ENCODE peak calls at places on chromosomes 6 and 20, in ten cellular contexts. P is A549, Q is Kasumi-1, E is iPS-NIHi11, L is G401, K is brain microvascular endothelial cell, I is activated T-cell treated with anti-CD3 and anti-CD28 coated beads for 1 hour, A is GM23338, R is choroid plexus epithelial cell, Y is T-helper 2 cell. C is an unnamed sample.

GRCh38 chr6:11971154-11971553 is 41.0 kb upstream of the HIVEP1 start:
- DNase-seq in K (peak), I (no peak), E (no peak), L (no peak), A (no peak), Y (no peak), R (peak), Q (no peak), P (no peak), C (no peak)

GRCh38 chr6:11648436-11648775 is 110.9 kb downstream of the TMEM170B start:
- DNase-seq in L (no peak), Y (no peak), A (no peak), E (no peak), I (no peak), R (no peak), Q (no peak), K (no peak), P (no peak), C (no peak)

GRCh38 chr6:77450924-77451323 is 12.4 kb downstream of the HTR1B start:
- DNase-seq in Y (no peak), A (no peak), P (no peak), K (no peak), E (no peak), I (no peak), L (no peak), Q (no peak), R (peak), C (no peak)

GRCh38 chr6:163392533-163392932 is 22.0 kb upstream of the QKI start:
- DNase-seq in R (peak), K (peak), L (no peak), Y (no peak), I (no peak), Q (no peak), A (no peak), P (no peak), E (no peak), C (peak)

GRCh38 chr20:8223096-8223870 is 91.2 kb downstream of the PLCB1 start:
- DNase-seq in A (no peak), E (no peak), P (peak), I (no peak), L (no peak), K (peak), R (peak), Q (no peak), Y (no peak), C (no peak)

GRCh38 chr20:1338096-1338495 is 9.2 kb upstream of the SDCBP2 start:
- DNase-seq in R (no peak), I (no peak), Y (no peak), K (no peak), P (no peak), Q (no peak), A (no peak), L (no peak), E (no peak), C (no peak)

GRCh38 chr20:47011984-47012383 is 117.3 kb downstream of the EYA2 start:
- DNase-seq in I (no peak), Y (peak), L (no peak), R (no peak), P (no peak), Q (no peak), A (no peak), K (no peak), E (no peak), C (no peak)

GRCh38 chr20:728022-728944 is 40.0 kb downstream of the SLC52A3 start:
- DNase-seq in E (peak), R (peak), I (peak), K (peak), Q (peak), L (peak), Y (peak), P (peak), A (peak), C (peak)

GRCh38 chr6:155248021-155249001 is 15.5 kb upstream of the CLDN20 start:
- DNase-seq in P (peak), I (no peak), A (peak), E (peak), R (peak), K (peak), Y (peak), Q (peak), L (peak), C (peak)

GRCh38 chr6:77979204-77979603 is 326.4 kb downstream of the MEI4 start:
- DNase-seq in E (no peak), R (no peak), A (no peak), Y (no peak), L (no peak), K (no peak), Q (no peak), I (no peak), P (no peak), C (no peak)

GRCh38 chr6:36224918-36225461 is 28.4 kb downstream of the BRPF3 start:
- DNase-seq in R (peak), E (no peak), P (no peak), L (no peak), Y (no peak), K (peak), Q (peak), A (no peak), I (no peak), C (no peak)

GRCh38 chr20:58103517-58103904 is 124.9 kb downstream of the ANKRD60 start:
- DNase-seq in Y (no peak), Q (no peak), K (no peak), I (no peak), A (no peak), E (no peak), P (no peak), R (no peak), L (no peak), C (no peak)

GRCh38 chr6:163930012-163930411 is 515.5 kb downstream of the QKI start:
- DNase-seq in L (no peak), A (no peak), E (no peak), P (no peak), Q (no peak), I (no peak), R (no peak), K (no peak), Y (no peak), C (no peak)

GRCh38 chr20:17969276-17969883 is 562 bp downstream of the MGME1 start:
- DNase-seq in E (peak), Y (peak), L (peak), Q (peak), R (peak), P (peak), A (peak), I (no peak), K (no peak), C (peak)

C was measured in GM12865.